ENCODE peak calls at places on chromosomes 5 and 9, in six cellular contexts. One of them, this sample, is unnamed.

GRCh38 chr5:1747803-1748085 is 51.9 kb downstream of the MRPL36 start:
- DNase-seq in stromal cell of bone marrow: no peak
- DNase-seq in RWPE1: no peak
- DNase-seq in astrocyte of the spinal cord: no peak
- DNase-seq in heart right ventricle: no peak
- DNase-seq in smooth muscle cell of the brain vasculature: no peak
- DNase-seq in this sample: peak; percentile 5

GRCh38 chr9:110650991-110651411 is 17.6 kb upstream of the MUSK start:
- DNase-seq in astrocyte of the spinal cord: peak; percentile 96
- DNase-seq in smooth muscle cell of the brain vasculature: peak; percentile 89
- DNase-seq in heart right ventricle: no peak
- DNase-seq in RWPE1: peak; percentile 41
- DNase-seq in stromal cell of bone marrow: peak; percentile 95
- DNase-seq in this sample: no peak

GRCh38 chr9:107404086-107404590 is 85.4 kb downstream of the KLF4 start:
- DNase-seq in RWPE1: no peak
- DNase-seq in smooth muscle cell of the brain vasculature: no peak
- DNase-seq in astrocyte of the spinal cord: no peak
- DNase-seq in heart right ventricle: no peak
- DNase-seq in stromal cell of bone marrow: no peak
- DNase-seq in this sample: no peak

GRCh38 chr5:73229271-73229670 is 56.3 kb downstream of the TMEM174 start:
- DNase-seq in smooth muscle cell of the brain vasculature: no peak
- DNase-seq in heart right ventricle: no peak
- DNase-seq in RWPE1: no peak
- DNase-seq in stromal cell of bone marrow: no peak
- DNase-seq in astrocyte of the spinal cord: peak; percentile 54
- DNase-seq in this sample: no peak

GRCh38 chr5:34740306-34740891 is 84.3 kb downstream of the RAI14 start:
- DNase-seq in RWPE1: no peak
- DNase-seq in stromal cell of bone marrow: no peak
- DNase-seq in smooth muscle cell of the brain vasculature: no peak
- DNase-seq in astrocyte of the spinal cord: no peak
- DNase-seq in heart right ventricle: peak; percentile 20
- DNase-seq in this sample: no peak

GRCh38 chr5:125874717-125875116 is 548.5 kb upstream of the GRAMD2B start:
- DNase-seq in astrocyte of the spinal cord: no peak
- DNase-seq in smooth muscle cell of the brain vasculature: no peak
- DNase-seq in heart right ventricle: no peak
- DNase-seq in stromal cell of bone marrow: no peak
- DNase-seq in RWPE1: no peak
- DNase-seq in this sample: no peak

GRCh38 chr9:15622596-15622995 is 69.8 kb downstream of the CCDC171 start:
- DNase-seq in RWPE1: no peak
- DNase-seq in smooth muscle cell of the brain vasculature: no peak
- DNase-seq in stromal cell of bone marrow: no peak
- DNase-seq in heart right ventricle: no peak
- DNase-seq in astrocyte of the spinal cord: peak; percentile 55
- DNase-seq in this sample: no peak

GRCh38 chr9:116497081-116497480 is 190.0 kb upstream of the TRIM32 start:
- DNase-seq in heart right ventricle: no peak
- DNase-seq in RWPE1: no peak
- DNase-seq in stromal cell of bone marrow: no peak
- DNase-seq in astrocyte of the spinal cord: no peak
- DNase-seq in smooth muscle cell of the brain vasculature: no peak
- DNase-seq in this sample: no peak

GRCh38 chr9:78144663-78145377 is 91.1 kb upstream of the CEP78 start:
- DNase-seq in stromal cell of bone marrow: peak; percentile 44
- DNase-seq in smooth muscle cell of the brain vasculature: no peak
- DNase-seq in RWPE1: no peak
- DNase-seq in heart right ventricle: no peak
- DNase-seq in astrocyte of the spinal cord: no peak
- DNase-seq in this sample: no peak

GRCh38 chr5:125190232-125191051 is 444.0 kb upstream of the ZNF608 start:
- DNase-seq in smooth muscle cell of the brain vasculature: no peak
- DNase-seq in RWPE1: no peak
- DNase-seq in heart right ventricle: no peak
- DNase-seq in astrocyte of the spinal cord: peak; percentile 26
- DNase-seq in stromal cell of bone marrow: no peak
- DNase-seq in this sample: no peak

GRCh38 chr5:32709789-32710334 is 1.3 kb upstream of the NPR3 start:
- DNase-seq in smooth muscle cell of the brain vasculature: peak; percentile 59
- DNase-seq in stromal cell of bone marrow: peak; percentile 67
- DNase-seq in astrocyte of the spinal cord: peak; percentile 83
- DNase-seq in RWPE1: peak; percentile 70
- DNase-seq in heart right ventricle: peak; percentile 68
- DNase-seq in this sample: peak; percentile 68

GRCh38 chr5:154892370-154892771 is 33.9 kb downstream of the CNOT8 start:
- DNase-seq in astrocyte of the spinal cord: no peak
- DNase-seq in stromal cell of bone marrow: no peak
- DNase-seq in smooth muscle cell of the brain vasculature: no peak
- DNase-seq in heart right ventricle: peak; percentile 16
- DNase-seq in RWPE1: no peak
- DNase-seq in this sample: no peak

GRCh38 chr5:149956685-149957084 is 3.9 kb upstream of the SLC26A2 start:
- DNase-seq in RWPE1: no peak
- DNase-seq in heart right ventricle: no peak
- DNase-seq in smooth muscle cell of the brain vasculature: no peak
- DNase-seq in stromal cell of bone marrow: no peak
- DNase-seq in astrocyte of the spinal cord: no peak
- DNase-seq in this sample: no peak

GRCh38 chr5:1262381-1262780 is 32.5 kb downstream of the TERT start:
- DNase-seq in astrocyte of the spinal cord: peak; percentile 18
- DNase-seq in smooth muscle cell of the brain vasculature: no peak
- DNase-seq in RWPE1: no peak
- DNase-seq in heart right ventricle: no peak
- DNase-seq in stromal cell of bone marrow: no peak
- DNase-seq in this sample: no peak

GRCh38 chr5:21807953-21808352 is 1045.2 kb downstream of the CDH12 start:
- DNase-seq in stromal cell of bone marrow: peak; percentile 58
- DNase-seq in RWPE1: peak; percentile 7
- DNase-seq in smooth muscle cell of the brain vasculature: no peak
- DNase-seq in heart right ventricle: no peak
- DNase-seq in astrocyte of the spinal cord: peak; percentile 23
- DNase-seq in this sample: no peak

GRCh38 chr5:135891804-135892203 is 3.8 kb downstream of the IL9 start:
- DNase-seq in heart right ventricle: no peak
- DNase-seq in smooth muscle cell of the brain vasculature: no peak
- DNase-seq in RWPE1: no peak
- DNase-seq in astrocyte of the spinal cord: no peak
- DNase-seq in stromal cell of bone marrow: no peak
- DNase-seq in this sample: no peak

GRCh38 chr9:28741459-28741858 is 1168.2 kb upstream of the C9orf72 start:
- DNase-seq in RWPE1: no peak
- DNase-seq in smooth muscle cell of the brain vasculature: no peak
- DNase-seq in stromal cell of bone marrow: no peak
- DNase-seq in heart right ventricle: no peak
- DNase-seq in astrocyte of the spinal cord: no peak
- DNase-seq in this sample: no peak

GRCh38 chr9:16243798-16244197 is 626.7 kb downstream of the BNC2 start:
- DNase-seq in astrocyte of the spinal cord: no peak
- DNase-seq in heart right ventricle: no peak
- DNase-seq in RWPE1: peak; percentile 17
- DNase-seq in stromal cell of bone marrow: no peak
- DNase-seq in smooth muscle cell of the brain vasculature: no peak
- DNase-seq in this sample: no peak

GRCh38 chr5:11105706-11106105 is 344.7 kb upstream of the DAP start:
- DNase-seq in RWPE1: no peak
- DNase-seq in astrocyte of the spinal cord: no peak
- DNase-seq in stromal cell of bone marrow: no peak
- DNase-seq in heart right ventricle: no peak
- DNase-seq in smooth muscle cell of the brain vasculature: no peak
- DNase-seq in this sample: no peak

GRCh38 chr9:134928796-134929559 is 11.3 kb upstream of the FCN1 start:
- DNase-seq in astrocyte of the spinal cord: no peak
- DNase-seq in smooth muscle cell of the brain vasculature: no peak
- DNase-seq in RWPE1: no peak
- DNase-seq in stromal cell of bone marrow: no peak
- DNase-seq in heart right ventricle: no peak
- DNase-seq in this sample: peak; percentile 44

GRCh38 chr5:14687023-14687665 is 22.6 kb downstream of the OTULIN start:
- DNase-seq in heart right ventricle: no peak
- DNase-seq in smooth muscle cell of the brain vasculature: no peak
- DNase-seq in astrocyte of the spinal cord: peak; percentile 54
- DNase-seq in stromal cell of bone marrow: no peak
- DNase-seq in RWPE1: no peak
- DNase-seq in this sample: no peak

This sample was measured in right lobe of liver.